ENCODE peak calls at places on chromosomes 6 and 20, in ten cellular contexts. O, C, W, D, B, Y, T, Z, U and F are unnamed samples.

GRCh38 chr6:158402184-158402583 is 89.9 kb downstream of the TULP4 start:
- DNase-seq in O (no peak), D (no peak), C (no peak), U (no peak), T (no peak), Z (no peak), Y (no peak), B (no peak), W (no peak), F (no peak)

GRCh38 chr6:70180183-70180903 is 122.5 kb downstream of the COL9A1 start:
- DNase-seq in T (no peak), Z (no peak), C (no peak), Y (no peak), B (no peak), U (no peak), O (no peak), W (no peak), D (no peak), F (no peak)

GRCh38 chr6:11750682-11751081 is 27.9 kb downstream of the ADTRP start:
- DNase-seq in C (no peak), Z (no peak), W (no peak), U (no peak), B (no peak), Y (no peak), D (no peak), T (no peak), O (no peak), F (no peak)

GRCh38 chr20:50187403-50188051 is 3.1 kb upstream of the CEBPB start:
- DNase-seq in D (peak), W (no peak), O (no peak), C (no peak), Z (no peak), B (no peak), T (peak), U (peak), Y (no peak), F (no peak)

GRCh38 chr6:3013486-3013885 is 13.8 kb downstream of the NQO2 start:
- DNase-seq in W (no peak), B (no peak), C (no peak), D (peak), O (no peak), Z (no peak), Y (no peak), T (peak), U (peak), F (no peak)

GRCh38 chr20:4896119-4896700 is 105.1 kb downstream of the SLC23A2 start:
- DNase-seq in B (no peak), C (no peak), Y (no peak), O (peak), U (no peak), D (no peak), T (no peak), W (no peak), Z (no peak), F (no peak)

GRCh38 chr6:28824793-28825731 is 98.7 kb downstream of the TRIM27 start:
- DNase-seq in U (no peak), Z (no peak), Y (no peak), D (no peak), O (peak), T (no peak), B (no peak), C (no peak), W (no peak), F (no peak)

GRCh38 chr6:114334237-114334636 is 8.6 kb downstream of the HS3ST5 start:
- DNase-seq in W (no peak), U (no peak), O (no peak), T (no peak), Y (no peak), Z (no peak), B (no peak), D (no peak), C (no peak), F (no peak)

GRCh38 chr6:27296106-27296783 is 15.8 kb downstream of the POM121L2 start:
- DNase-seq in O (peak), T (peak), D (peak), Y (peak), W (no peak), U (no peak), B (peak), C (no peak), Z (no peak), F (peak)

GRCh38 chr20:4082406-4083102 is 67.2 kb upstream of the RNF24 start:
- DNase-seq in C (peak), Y (peak), W (peak), B (peak), T (no peak), U (peak), Z (peak), O (peak), D (no peak), F (no peak)

GRCh38 chr20:17966432-17967312 is 1.9 kb downstream of the SNX5 start:
- DNase-seq in O (no peak), T (peak), B (no peak), C (no peak), Z (peak), Y (peak), W (peak), D (peak), U (no peak), F (no peak)

GRCh38 chr6:112337209-112337638 is 9.9 kb upstream of the RFPL4B start:
- DNase-seq in T (peak), O (peak), B (peak), D (peak), Z (no peak), U (no peak), W (no peak), Y (peak), C (no peak), F (peak)

GRCh38 chr6:130811932-130812331 is 15.3 kb upstream of the SMLR1 start:
- DNase-seq in C (no peak), W (no peak), Y (no peak), D (no peak), Z (no peak), T (no peak), U (no peak), B (no peak), O (no peak), F (no peak)

GRCh38 chr6:139109558-139109957 is 25.3 kb upstream of the HECA start:
- DNase-seq in C (no peak), U (no peak), B (peak), W (no peak), O (peak), D (peak), Y (peak), Z (no peak), T (no peak), F (no peak)

GRCh38 chr6:34059136-34059731 is 86.7 kb downstream of the GRM4 start:
- DNase-seq in B (no peak), O (no peak), D (no peak), T (no peak), Z (no peak), W (no peak), Y (no peak), C (no peak), U (no peak), F (no peak)

GRCh38 chr20:58081842-58082241 is 146.6 kb downstream of the ANKRD60 start:
- DNase-seq in Y (no peak), T (peak), C (no peak), B (no peak), D (peak), O (no peak), U (no peak), W (no peak), Z (no peak), F (no peak)

GRCh38 chr6:146901940-146902816 is 302.0 kb upstream of the STXBP5 start:
- DNase-seq in O (no peak), Y (no peak), T (peak), D (peak), Z (no peak), U (no peak), W (no peak), C (no peak), B (no peak), F (no peak)

GRCh38 chr6:2891768-2892170 is 11.3 kb downstream of the SERPINB9 start:
- DNase-seq in B (no peak), C (no peak), T (no peak), D (no peak), W (no peak), Y (no peak), O (no peak), Z (peak), U (peak), F (no peak)

GRCh38 chr6:105836379-105836778 is 249.8 kb upstream of the PRDM1 start:
- DNase-seq in C (no peak), B (no peak), Z (no peak), T (no peak), O (no peak), W (no peak), D (no peak), Y (no peak), U (no peak), F (no peak)

GRCh38 chr6:99151634-99152344 is 197.7 kb downstream of the FAXC start:
- DNase-seq in Y (peak), C (no peak), D (peak), U (no peak), B (peak), O (peak), T (peak), Z (peak), W (peak), F (peak)

GRCh38 chr20:46849751-46850150 is 44.9 kb upstream of the EYA2 start:
- DNase-seq in B (no peak), C (no peak), U (no peak), Y (no peak), W (no peak), D (no peak), T (no peak), Z (no peak), O (no peak), F (no peak)

GRCh38 chr20:1631309-1632227 is 11.8 kb upstream of the SIRPB1 start:
- DNase-seq in C (no peak), O (no peak), W (no peak), T (no peak), Y (no peak), B (no peak), Z (no peak), U (no peak), D (peak), F (no peak)

GRCh38 chr6:17847203-17847602 is 140.2 kb downstream of the KIF13A start:
- DNase-seq in U (no peak), T (no peak), Y (no peak), C (no peak), B (no peak), D (no peak), O (no peak), W (no peak), Z (no peak), F (no peak)

GRCh38 chr6:92748131-92748530 is 671.2 kb downstream of the EPHA7 start:
- DNase-seq in B (no peak), Y (no peak), O (no peak), D (no peak), Z (no peak), U (no peak), C (no peak), W (no peak), T (peak), F (no peak)

GRCh38 chr20:59823860-59824259 is 109.6 kb downstream of the SYCP2 start:
- DNase-seq in U (peak), Z (no peak), D (no peak), O (no peak), T (no peak), C (peak), B (no peak), Y (no peak), W (no peak), F (no peak)

GRCh38 chr20:38321959-38322598 is 18.1 kb downstream of the BPI start:
- DNase-seq in W (peak), Z (no peak), U (no peak), O (peak), C (no peak), Y (peak), D (peak), T (peak), B (peak), F (peak)
- TF ChIP-seq CTCF in W (peak), Z (peak), U (peak), O (peak), C (no peak), Y (peak), D (peak), T (peak), B (peak), F (peak)

GRCh38 chr6:169177516-169178196 is 76.0 kb downstream of the THBS2 start:
- DNase-seq in Y (no peak), W (no peak), U (no peak), O (no peak), B (no peak), T (no peak), Z (no peak), C (peak), D (no peak), F (no peak)
- TF ChIP-seq CTCF in Y (peak), W (no peak), U (no peak), O (no peak), B (no peak), T (no peak), Z (no peak), C (no peak), D (no peak), F (no peak)

DNA sequence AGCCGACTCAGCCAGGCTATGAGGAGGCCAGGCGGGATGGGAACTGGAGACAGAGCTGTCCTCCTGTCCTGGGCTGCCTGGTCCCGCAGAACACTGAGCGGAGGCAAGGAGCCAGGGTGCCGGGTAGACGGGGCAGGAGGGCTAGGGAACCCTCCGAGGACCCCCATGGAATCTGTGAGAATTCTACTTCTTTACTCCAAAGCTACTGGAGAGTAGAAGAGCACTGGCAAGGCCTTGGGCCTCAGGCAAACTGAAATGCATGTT is 14.9 kb downstream of the DACT2 start:
- DNase-seq in T (no peak), O (no peak), B (no peak), Y (no peak), Z (no peak), U (no peak), C (no peak), W (no peak), D (no peak), F (no peak)
- TF ChIP-seq CTCF in T (no peak), O (no peak), B (no peak), Y (no peak), Z (no peak), U (no peak), C (no peak), W (no peak), D (no peak), F (no peak)

DNA sequence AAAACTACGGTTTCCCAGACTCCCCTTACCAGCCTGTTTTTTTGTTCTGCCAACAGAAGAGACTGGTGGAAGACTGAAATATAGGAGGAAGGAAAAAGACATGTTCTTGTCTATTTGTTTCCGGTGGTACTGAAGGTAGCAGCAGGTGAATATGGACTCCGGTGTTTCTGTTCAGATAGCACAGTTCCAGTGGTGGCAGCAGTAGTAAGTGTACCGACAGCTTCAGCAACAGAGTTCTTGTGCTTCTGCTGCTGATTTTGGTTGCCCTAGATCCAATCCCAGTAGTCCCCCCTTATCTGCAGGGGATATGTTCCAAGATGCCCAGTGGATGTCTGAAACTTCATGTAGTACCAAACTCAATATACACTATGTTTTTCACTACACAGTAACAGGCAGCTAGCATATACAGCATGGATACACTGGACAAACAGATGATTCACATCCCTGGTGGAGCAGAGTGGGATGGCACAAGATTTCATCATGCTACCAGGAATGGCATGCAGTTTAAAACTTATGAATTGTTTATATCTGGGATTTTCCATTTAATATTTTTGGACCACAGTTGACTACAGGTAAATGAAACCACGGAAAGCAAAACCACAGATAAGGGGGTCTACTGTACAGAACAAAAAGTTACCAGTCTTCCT is 301.8 kb downstream of the BTBD9 start:
- DNase-seq in U (no peak), B (no peak), T (peak), C (no peak), Y (no peak), O (no peak), D (peak), Z (no peak), W (no peak), F (no peak)
- TF ChIP-seq CTCF in U (no peak), B (no peak), T (peak), C (no peak), Y (peak), O (no peak), D (peak), Z (no peak), W (no peak), F (no peak)